ENCODE peak calls at places on chromosomes 12 and 14, in ten cellular contexts. One of them, this sample, is unnamed.

GRCh38 chr12:53048780-53049401 is 974 bp upstream of the TNS2 start:
- DNase-seq in stomach: peak; percentile 59
- DNase-seq in CD4-positive, CD25-positive, alpha-beta regulatory T cell: no peak
- DNase-seq in right lobe of liver: peak; percentile 77
- DNase-seq in psoas muscle: peak; percentile 81
- DNase-seq in fibroblast of lung: peak; percentile 79
- DNase-seq in heart right ventricle: peak; percentile 83
- DNase-seq in iPS DF 6.9: no peak
- DNase-seq in spleen: peak; percentile 81
- DNase-seq in NT2/D1: peak; percentile 74
- DNase-seq in this sample: peak; percentile 88

GRCh38 chr12:104551313-104551931 is 94.7 kb downstream of the CHST11 start:
- DNase-seq in stomach: peak; percentile 32
- DNase-seq in CD4-positive, CD25-positive, alpha-beta regulatory T cell: no peak
- DNase-seq in right lobe of liver: no peak
- DNase-seq in psoas muscle: no peak
- DNase-seq in fibroblast of lung: no peak
- DNase-seq in heart right ventricle: no peak
- DNase-seq in iPS DF 6.9: no peak
- DNase-seq in spleen: no peak
- DNase-seq in NT2/D1: no peak
- DNase-seq in this sample: no peak

GRCh38 chr12:95192271-95192670 is 25.0 kb downstream of the FGD6 start:
- DNase-seq in stomach: no peak
- DNase-seq in CD4-positive, CD25-positive, alpha-beta regulatory T cell: no peak
- DNase-seq in right lobe of liver: no peak
- DNase-seq in psoas muscle: no peak
- DNase-seq in fibroblast of lung: no peak
- DNase-seq in heart right ventricle: no peak
- DNase-seq in iPS DF 6.9: no peak
- DNase-seq in spleen: no peak
- DNase-seq in NT2/D1: no peak
- DNase-seq in this sample: no peak

GRCh38 chr12:12819752-12820311 is 6.7 kb downstream of the DDX47 start:
- DNase-seq in stomach: no peak
- DNase-seq in CD4-positive, CD25-positive, alpha-beta regulatory T cell: no peak
- DNase-seq in right lobe of liver: no peak
- DNase-seq in psoas muscle: no peak
- DNase-seq in fibroblast of lung: peak; percentile 67
- DNase-seq in heart right ventricle: no peak
- DNase-seq in iPS DF 6.9: no peak
- DNase-seq in spleen: no peak
- DNase-seq in NT2/D1: no peak
- DNase-seq in this sample: no peak

GRCh38 chr12:130115646-130116045 is 46.6 kb upstream of the FZD10 start:
- DNase-seq in stomach: no peak
- DNase-seq in CD4-positive, CD25-positive, alpha-beta regulatory T cell: no peak
- DNase-seq in right lobe of liver: no peak
- DNase-seq in psoas muscle: no peak
- DNase-seq in fibroblast of lung: no peak
- DNase-seq in heart right ventricle: no peak
- DNase-seq in iPS DF 6.9: no peak
- DNase-seq in spleen: peak; percentile 69
- DNase-seq in NT2/D1: no peak
- DNase-seq in this sample: no peak

GRCh38 chr14:35940291-35940690 is 114.2 kb downstream of the BRMS1L start:
- DNase-seq in stomach: no peak
- DNase-seq in CD4-positive, CD25-positive, alpha-beta regulatory T cell: peak; percentile 14
- DNase-seq in right lobe of liver: no peak
- DNase-seq in psoas muscle: no peak
- DNase-seq in fibroblast of lung: peak; percentile 6
- DNase-seq in heart right ventricle: no peak
- DNase-seq in iPS DF 6.9: no peak
- DNase-seq in spleen: no peak
- DNase-seq in NT2/D1: no peak
- DNase-seq in this sample: no peak

GRCh38 chr12:52454411-52455201 is 2.7 kb upstream of the KRT6B start:
- DNase-seq in stomach: no peak
- DNase-seq in CD4-positive, CD25-positive, alpha-beta regulatory T cell: no peak
- DNase-seq in right lobe of liver: no peak
- DNase-seq in psoas muscle: no peak
- DNase-seq in fibroblast of lung: no peak
- DNase-seq in heart right ventricle: no peak
- DNase-seq in iPS DF 6.9: no peak
- DNase-seq in spleen: no peak
- DNase-seq in NT2/D1: peak; percentile 13
- DNase-seq in this sample: no peak

GRCh38 chr14:105767315-105767714 is 240.9 kb downstream of the TMEM121 start:
- DNase-seq in stomach: no peak
- DNase-seq in CD4-positive, CD25-positive, alpha-beta regulatory T cell: no peak
- DNase-seq in right lobe of liver: no peak
- DNase-seq in psoas muscle: no peak
- DNase-seq in fibroblast of lung: no peak
- DNase-seq in heart right ventricle: no peak
- DNase-seq in iPS DF 6.9: no peak
- DNase-seq in spleen: peak; percentile 42
- DNase-seq in NT2/D1: no peak
- DNase-seq in this sample: no peak

GRCh38 chr14:55889124-55889523 is 229.1 kb upstream of the PELI2 start:
- DNase-seq in stomach: peak; percentile 69
- DNase-seq in CD4-positive, CD25-positive, alpha-beta regulatory T cell: no peak
- DNase-seq in right lobe of liver: no peak
- DNase-seq in psoas muscle: no peak
- DNase-seq in fibroblast of lung: no peak
- DNase-seq in heart right ventricle: no peak
- DNase-seq in iPS DF 6.9: no peak
- DNase-seq in spleen: no peak
- DNase-seq in NT2/D1: no peak
- DNase-seq in this sample: no peak

GRCh38 chr14:62696969-62697328 is 348.3 kb downstream of the KCNH5 start:
- DNase-seq in stomach: no peak
- DNase-seq in CD4-positive, CD25-positive, alpha-beta regulatory T cell: no peak
- DNase-seq in right lobe of liver: no peak
- DNase-seq in psoas muscle: no peak
- DNase-seq in fibroblast of lung: no peak
- DNase-seq in heart right ventricle: no peak
- DNase-seq in iPS DF 6.9: no peak
- DNase-seq in spleen: no peak
- DNase-seq in NT2/D1: no peak
- DNase-seq in this sample: no peak

GRCh38 chr14:79686196-79686595 is 525.1 kb downstream of the DIO2 start:
- DNase-seq in stomach: no peak
- DNase-seq in CD4-positive, CD25-positive, alpha-beta regulatory T cell: no peak
- DNase-seq in right lobe of liver: no peak
- DNase-seq in psoas muscle: no peak
- DNase-seq in fibroblast of lung: no peak
- DNase-seq in heart right ventricle: no peak
- DNase-seq in iPS DF 6.9: no peak
- DNase-seq in spleen: no peak
- DNase-seq in NT2/D1: no peak
- DNase-seq in this sample: no peak

GRCh38 chr12:89873745-89874144 is 165.1 kb upstream of the ATP2B1 start:
- DNase-seq in stomach: no peak
- DNase-seq in CD4-positive, CD25-positive, alpha-beta regulatory T cell: no peak
- DNase-seq in right lobe of liver: no peak
- DNase-seq in psoas muscle: no peak
- DNase-seq in fibroblast of lung: peak; percentile 42
- DNase-seq in heart right ventricle: no peak
- DNase-seq in iPS DF 6.9: no peak
- DNase-seq in spleen: no peak
- DNase-seq in NT2/D1: no peak
- DNase-seq in this sample: no peak

GRCh38 chr14:61478971-61479473 is 157.6 kb downstream of the PRKCH start:
- DNase-seq in stomach: no peak
- DNase-seq in CD4-positive, CD25-positive, alpha-beta regulatory T cell: peak; percentile 65
- DNase-seq in right lobe of liver: no peak
- DNase-seq in psoas muscle: no peak
- DNase-seq in fibroblast of lung: no peak
- DNase-seq in heart right ventricle: no peak
- DNase-seq in iPS DF 6.9: no peak
- DNase-seq in spleen: no peak
- DNase-seq in NT2/D1: no peak
- DNase-seq in this sample: no peak
- H3K4me1 ChIP-seq in stomach: peaks cover 45% of the 10 kb centered on the region
- H3K4me1 ChIP-seq in CD4-positive, CD25-positive, alpha-beta regulatory T cell: peaks cover 70% of the 10 kb centered on the region
- H3K4me1 ChIP-seq in right lobe of liver: peaks cover 16% of the 10 kb centered on the region
- H3K4me1 ChIP-seq in psoas muscle: peaks cover 26% of the 10 kb centered on the region
- H3K4me1 ChIP-seq in fibroblast of lung: peaks cover 25% of the 10 kb centered on the region
- H3K4me1 ChIP-seq in heart right ventricle: peaks cover 67% of the 10 kb centered on the region
- H3K4me1 ChIP-seq in iPS DF 6.9: no peaks in the 10 kb centered on the region
- H3K4me1 ChIP-seq in spleen: peaks cover 65% of the 10 kb centered on the region
- H3K4me1 ChIP-seq in NT2/D1: peaks cover 4% of the 10 kb centered on the region
- H3K4me1 ChIP-seq in this sample: peaks cover 10% of the 10 kb centered on the region

GRCh38 chr12:49674318-49674985 is 32.8 kb downstream of the FMNL3 start:
- DNase-seq in stomach: no peak
- DNase-seq in CD4-positive, CD25-positive, alpha-beta regulatory T cell: no peak
- DNase-seq in right lobe of liver: no peak
- DNase-seq in psoas muscle: no peak
- DNase-seq in fibroblast of lung: peak; percentile 40
- DNase-seq in heart right ventricle: no peak
- DNase-seq in iPS DF 6.9: no peak
- DNase-seq in spleen: no peak
- DNase-seq in NT2/D1: no peak
- DNase-seq in this sample: no peak
- H3K4me1 ChIP-seq in stomach: peaks cover 51% of the 10 kb centered on the region
- H3K4me1 ChIP-seq in CD4-positive, CD25-positive, alpha-beta regulatory T cell: peaks cover 54% of the 10 kb centered on the region
- H3K4me1 ChIP-seq in right lobe of liver: no peaks in the 10 kb centered on the region
- H3K4me1 ChIP-seq in psoas muscle: peaks cover 59% of the 10 kb centered on the region
- H3K4me1 ChIP-seq in fibroblast of lung: peaks cover 23% of the 10 kb centered on the region
- H3K4me1 ChIP-seq in heart right ventricle: peaks cover 82% of the 10 kb centered on the region
- H3K4me1 ChIP-seq in iPS DF 6.9: peaks cover 9% of the 10 kb centered on the region
- H3K4me1 ChIP-seq in spleen: peaks cover 43% of the 10 kb centered on the region
- H3K4me1 ChIP-seq in NT2/D1: peaks cover 11% of the 10 kb centered on the region
- H3K4me1 ChIP-seq in this sample: peaks cover 51% of the 10 kb centered on the region

DNA sequence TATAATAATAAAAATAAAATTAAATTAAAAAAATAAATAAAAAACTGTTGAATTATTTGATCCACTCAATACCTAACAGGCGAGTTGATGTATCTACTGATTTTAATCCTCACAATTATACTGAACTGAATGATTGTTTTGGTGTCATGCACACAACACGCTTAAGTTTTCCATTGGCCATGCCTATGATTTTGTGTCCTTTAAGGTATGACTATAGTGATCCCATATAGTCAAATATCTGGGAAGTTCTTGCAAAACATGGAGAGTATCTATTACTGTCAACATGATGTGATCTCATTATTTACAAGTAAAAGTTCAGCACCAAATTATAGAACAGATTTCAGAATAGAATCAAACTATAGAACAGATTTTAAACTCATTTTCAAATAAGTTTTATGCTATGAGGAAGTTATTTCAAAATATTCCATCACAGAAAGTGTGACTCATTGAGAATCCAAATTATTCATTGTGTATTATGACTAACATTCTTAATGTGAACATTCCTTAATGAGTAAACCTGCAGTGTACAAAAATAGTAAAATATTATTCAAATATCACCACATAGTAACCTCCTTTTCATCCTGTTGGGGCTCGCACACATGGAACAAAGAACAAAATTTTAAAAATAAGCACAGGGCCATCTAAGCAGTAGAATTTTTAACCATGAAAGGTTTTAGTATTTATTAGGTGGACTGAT is 190.4 kb downstream of the SLC25A21 start:
- DNase-seq in stomach: no peak
- DNase-seq in CD4-positive, CD25-positive, alpha-beta regulatory T cell: no peak
- DNase-seq in right lobe of liver: no peak
- DNase-seq in psoas muscle: no peak
- DNase-seq in fibroblast of lung: peak; percentile 64
- DNase-seq in heart right ventricle: no peak
- DNase-seq in iPS DF 6.9: no peak
- DNase-seq in spleen: no peak
- DNase-seq in NT2/D1: no peak
- DNase-seq in this sample: no peak
- H3K4me1 ChIP-seq in stomach: no peaks in the 10 kb centered on the region
- H3K4me1 ChIP-seq in CD4-positive, CD25-positive, alpha-beta regulatory T cell: no peaks in the 10 kb centered on the region
- H3K4me1 ChIP-seq in right lobe of liver: no peaks in the 10 kb centered on the region
- H3K4me1 ChIP-seq in psoas muscle: no peaks in the 10 kb centered on the region
- H3K4me1 ChIP-seq in fibroblast of lung: peaks cover 4% of the 10 kb centered on the region
- H3K4me1 ChIP-seq in heart right ventricle: no peaks in the 10 kb centered on the region
- H3K4me1 ChIP-seq in iPS DF 6.9: no peaks in the 10 kb centered on the region
- H3K4me1 ChIP-seq in spleen: no peaks in the 10 kb centered on the region
- H3K4me1 ChIP-seq in NT2/D1: no peaks in the 10 kb centered on the region
- H3K4me1 ChIP-seq in this sample: no peaks in the 10 kb centered on the region

GRCh38 chr12:54824402-54824801 is 29.9 kb upstream of the MUCL1 start:
- DNase-seq in stomach: no peak
- DNase-seq in CD4-positive, CD25-positive, alpha-beta regulatory T cell: no peak
- DNase-seq in right lobe of liver: no peak
- DNase-seq in psoas muscle: no peak
- DNase-seq in fibroblast of lung: no peak
- DNase-seq in heart right ventricle: no peak
- DNase-seq in iPS DF 6.9: no peak
- DNase-seq in spleen: no peak
- DNase-seq in NT2/D1: no peak
- DNase-seq in this sample: no peak

GRCh38 chr12:54821676-54822075 is 32.6 kb upstream of the MUCL1 start:
- DNase-seq in stomach: no peak
- DNase-seq in CD4-positive, CD25-positive, alpha-beta regulatory T cell: no peak
- DNase-seq in right lobe of liver: no peak
- DNase-seq in psoas muscle: no peak
- DNase-seq in fibroblast of lung: no peak
- DNase-seq in heart right ventricle: no peak
- DNase-seq in iPS DF 6.9: no peak
- DNase-seq in spleen: no peak
- DNase-seq in NT2/D1: no peak
- DNase-seq in this sample: no peak
- H3K4me1 ChIP-seq in stomach: no peaks in the 10 kb centered on the region
- H3K4me1 ChIP-seq in CD4-positive, CD25-positive, alpha-beta regulatory T cell: no peaks in the 10 kb centered on the region
- H3K4me1 ChIP-seq in right lobe of liver: no peaks in the 10 kb centered on the region
- H3K4me1 ChIP-seq in psoas muscle: no peaks in the 10 kb centered on the region
- H3K4me1 ChIP-seq in fibroblast of lung: no peaks in the 10 kb centered on the region
- H3K4me1 ChIP-seq in heart right ventricle: no peaks in the 10 kb centered on the region
- H3K4me1 ChIP-seq in iPS DF 6.9: no peaks in the 10 kb centered on the region
- H3K4me1 ChIP-seq in spleen: no peaks in the 10 kb centered on the region
- H3K4me1 ChIP-seq in NT2/D1: no peaks in the 10 kb centered on the region
- H3K4me1 ChIP-seq in this sample: no peaks in the 10 kb centered on the region